ENCODE peak calls at places on chromosome 4, in eight cellular contexts. C is B cell; X is ureter; Z is T-helper 2 cell; E is NCI-H748 treated with DMSO at 0.1 percent for 48 hours; I is SW480; L is DMS79 treated with DMSO at 0.1 percent for 48 hours; A is activated T-cell treated with anti-CD3 and anti-CD28 coated beads, Interleukin-2, amount 50 U/mL, for 72 hours. F is an unnamed sample.

GRCh38 chr4:1294424-1294823 is 4.7 kb downstream of the MAEA start:
- DNase-seq in C (no peak), Z (no peak), L (no peak), A (no peak), I (no peak), X (no peak), E (no peak), F (no peak)

GRCh38 chr4:69823481-69824186 is 36.3 kb downstream of the SULT1E1 start:
- DNase-seq in L (peak), C (no peak), A (peak), I (peak), E (peak), X (no peak), Z (no peak), F (peak)

GRCh38 chr4:138870739-138871633 is 144.6 kb upstream of the NOCT start:
- DNase-seq in I (peak), L (peak), Z (no peak), E (peak), X (peak), A (peak), C (peak), F (peak)

GRCh38 chr4:6987566-6987920 is 55.6 kb upstream of the TADA2B start:
- DNase-seq in I (peak), E (no peak), L (peak), Z (no peak), X (no peak), C (no peak), A (no peak), F (no peak)

GRCh38 chr4:140092094-140092820 is 61.7 kb downstream of the MAML3 start:
- DNase-seq in A (no peak), Z (no peak), I (peak), E (peak), C (no peak), L (peak), X (no peak), F (peak)

GRCh38 chr4:8224596-8225289 is 25.7 kb downstream of the SH3TC1 start:
- DNase-seq in A (no peak), Z (peak), L (no peak), I (no peak), C (no peak), E (no peak), X (no peak), F (no peak)

GRCh38 chr4:162163892-162164759 is at the start of gene FSTL5:
- DNase-seq in E (peak), I (peak), C (no peak), X (peak), A (peak), L (no peak), Z (no peak), F (peak)

GRCh38 chr4:15677507-15677988 is 4.1 kb upstream of the FAM200B start:
- DNase-seq in X (no peak), Z (no peak), E (no peak), I (peak), A (no peak), L (peak), C (no peak), F (peak)

GRCh38 chr4:183289688-183290087 is 30.4 kb downstream of the CLDN22 start:
- DNase-seq in E (no peak), I (peak), C (no peak), X (no peak), A (no peak), L (no peak), Z (no peak), F (no peak)

GRCh38 chr4:74157116-74157742 is 689 bp upstream of the MTHFD2L start:
- DNase-seq in A (no peak), E (no peak), L (no peak), I (peak), C (no peak), Z (no peak), X (no peak), F (no peak)

GRCh38 chr4:83217721-83218522 is 66.7 kb downstream of the COQ2 start:
- DNase-seq in I (no peak), X (peak), Z (peak), E (no peak), C (peak), L (no peak), A (peak), F (peak)

GRCh38 chr4:144504853-144505252 is 141.1 kb upstream of the HHIP start:
- DNase-seq in X (no peak), C (no peak), A (no peak), E (no peak), L (no peak), I (peak), Z (no peak), F (no peak)

GRCh38 chr4:147822128-147822527 is 90.2 kb downstream of the ARHGAP10 start:
- DNase-seq in E (no peak), L (peak), A (no peak), X (peak), Z (no peak), I (no peak), C (no peak), F (no peak)

GRCh38 chr4:19580090-19580489 is 671.6 kb upstream of the SLIT2 start:
- DNase-seq in A (no peak), X (no peak), L (no peak), I (no peak), C (no peak), Z (no peak), E (no peak), F (no peak)

GRCh38 chr4:137794779-137795178 is 262.5 kb upstream of the PCDH18 start:
- DNase-seq in C (no peak), A (no peak), X (no peak), L (no peak), E (no peak), Z (no peak), I (no peak), F (peak)

GRCh38 chr4:14564281-14564680 is 438.0 kb upstream of the CPEB2 start:
- DNase-seq in Z (no peak), C (no peak), E (no peak), X (no peak), A (no peak), L (no peak), I (no peak), F (no peak)

GRCh38 chr4:56435001-56435747 is at the start of gene PPAT:
- DNase-seq in X (peak), C (peak), I (peak), A (peak), Z (peak), E (peak), L (peak), F (peak)

GRCh38 chr4:53656421-53656981 is 65.2 kb upstream of the LNX1 start:
- DNase-seq in X (no peak), E (no peak), A (no peak), C (no peak), Z (no peak), I (no peak), L (no peak), F (peak)

GRCh38 chr4:185868983-185869938 is 57.3 kb upstream of the SORBS2 start:
- DNase-seq in A (no peak), C (no peak), L (no peak), Z (no peak), E (no peak), X (no peak), I (no peak), F (no peak)

GRCh38 chr4:124710253-124710849 is 2.2 kb downstream of the ANKRD50 start:
- DNase-seq in X (no peak), C (no peak), I (no peak), A (no peak), E (no peak), L (no peak), Z (no peak), F (no peak)

GRCh38 chr4:161525121-161525520 is 638.7 kb downstream of the FSTL5 start:
- DNase-seq in X (no peak), I (no peak), L (no peak), E (no peak), Z (no peak), C (no peak), A (no peak), F (no peak)

GRCh38 chr4:121697626-121698025 is 846 bp upstream of the ANXA5 start:
- DNase-seq in I (no peak), Z (peak), L (no peak), X (no peak), A (no peak), E (no peak), C (no peak), F (no peak)

GRCh38 chr4:177554966-177555574 is 112.8 kb upstream of the AGA start:
- DNase-seq in X (no peak), Z (no peak), A (peak), I (peak), C (no peak), L (no peak), E (peak), F (peak)

GRCh38 chr4:139555705-139556070 is 331 bp downstream of the SETD7 start:
- DNase-seq in E (no peak), L (no peak), Z (no peak), C (no peak), X (peak), I (no peak), A (no peak), F (peak)

GRCh38 chr4:176794151-176794550 is 1.4 kb upstream of the VEGFC start:
- DNase-seq in L (no peak), A (no peak), C (no peak), X (no peak), Z (no peak), E (no peak), I (no peak), F (peak)

GRCh38 chr4:20028694-20029093 is 223.0 kb upstream of the SLIT2 start:
- DNase-seq in E (no peak), A (no peak), X (no peak), I (no peak), Z (no peak), L (no peak), C (no peak), F (peak)

GRCh38 chr4:3387943-3388348 is 53.8 kb upstream of the HGFAC start:
- DNase-seq in E (no peak), I (no peak), Z (no peak), A (no peak), C (no peak), L (peak), X (peak), F (no peak)

GRCh38 chr4:11650801-11651596 is 222.3 kb upstream of the HS3ST1 start:
- DNase-seq in L (no peak), I (peak), A (no peak), C (no peak), E (no peak), X (no peak), Z (no peak), F (peak)

GRCh38 chr4:87192155-87192919 is 28.1 kb downstream of the KLHL8 start:
- DNase-seq in A (no peak), C (no peak), Z (no peak), I (no peak), L (no peak), E (no peak), X (no peak), F (no peak)

GRCh38 chr4:162659716-162660115 is 495.9 kb upstream of the FSTL5 start:
- DNase-seq in C (no peak), E (no peak), X (no peak), A (no peak), I (no peak), L (no peak), Z (no peak), F (no peak)

GRCh38 chr4:14771504-14772175 is 230.6 kb upstream of the CPEB2 start:
- DNase-seq in C (no peak), I (no peak), A (no peak), E (no peak), X (no peak), L (no peak), Z (no peak), F (no peak)

GRCh38 chr4:172813359-172813923 is 355.2 kb upstream of the GALNT7 start:
- DNase-seq in A (no peak), X (no peak), L (no peak), Z (no peak), C (no peak), I (no peak), E (no peak), F (no peak)

GRCh38 chr4:30718889-30719252 is 1.3 kb upstream of the PCDH7 start:
- DNase-seq in I (no peak), C (no peak), X (no peak), E (peak), Z (no peak), A (no peak), L (no peak), F (peak)

GRCh38 chr4:98260047-98260578 is 1.1 kb upstream of the RAP1GDS1 start:
- DNase-seq in L (peak), A (peak), X (peak), E (peak), I (peak), C (peak), Z (peak), F (peak)

GRCh38 chr4:145843651-145844050 is 95.0 kb downstream of the ZNF827 start:
- DNase-seq in I (no peak), A (no peak), L (no peak), E (no peak), C (no peak), X (no peak), Z (no peak), F (no peak)

GRCh38 chr4:109609431-109609830 is 49.4 kb downstream of the MCUB start:
- DNase-seq in Z (no peak), L (no peak), E (no peak), I (no peak), A (no peak), C (no peak), X (no peak), F (no peak)

GRCh38 chr4:142547974-142548373 is 298.1 kb downstream of the INPP4B start:
- DNase-seq in Z (no peak), E (no peak), A (no peak), C (no peak), I (no peak), X (no peak), L (no peak), F (no peak)

GRCh38 chr4:3257691-3258482 is 8.9 kb downstream of the MSANTD1 start:
- DNase-seq in A (no peak), I (no peak), E (no peak), X (no peak), Z (no peak), L (peak), C (peak), F (peak)

GRCh38 chr4:87584509-87584908 is 23.8 kb upstream of the DSPP start:
- DNase-seq in C (no peak), Z (no peak), E (no peak), X (no peak), A (no peak), I (no peak), L (no peak), F (no peak)